ENCODE peak calls at places on chromosome 20, in eight cellular contexts. Z, I, D, N, M, F, S and C are unnamed samples.

GRCh38 chr20:51500311-51500710 is 42.2 kb downstream of the NFATC2 start:
- DNase-seq in Z (no peak), I (no peak), D (no peak), N (no peak), M (no peak), F (no peak), S (no peak), C (no peak)

GRCh38 chr20:40050596-40050995 is 638.4 kb downstream of the MAFB start:
- DNase-seq in Z (no peak), I (no peak), D (no peak), N (no peak), M (no peak), F (no peak), S (no peak), C (no peak)

GRCh38 chr20:61184194-61184593 is 67.9 kb upstream of the CDH4 start:
- DNase-seq in Z (no peak), I (no peak), D (no peak), N (no peak), M (no peak), F (no peak), S (no peak), C (no peak)

GRCh38 chr20:64099086-64099786 is 8.1 kb downstream of the NPBWR2 start:
- DNase-seq in Z (no peak), I (no peak), D (no peak), N (no peak), M (no peak), F (no peak), S (no peak), C (no peak)

GRCh38 chr20:49567421-49568256 is at the start of gene PTGIS:
- DNase-seq in Z (peak; percentile 61), I (no peak), D (peak; percentile 66), N (no peak), M (peak; percentile 25), F (no peak), S (peak; percentile 87), C (no peak)

GRCh38 chr20:45095753-45096371 is 5.1 kb downstream of the KCNS1 start:
- DNase-seq in Z (peak; percentile 37), I (peak; percentile 55), D (no peak), N (peak; percentile 58), M (peak; percentile 50), F (peak; percentile 77), S (peak; percentile 66), C (no peak)

GRCh38 chr20:24160563-24161355 is 172.2 kb upstream of the GGTLC1 start:
- DNase-seq in Z (peak; percentile 26), I (peak; percentile 57), D (no peak), N (peak; percentile 13), M (peak; percentile 63), F (peak; percentile 52), S (peak; percentile 59), C (peak; percentile 79)

GRCh38 chr20:48017504-48017903 is 232.2 kb upstream of the SULF2 start:
- DNase-seq in Z (no peak), I (no peak), D (no peak), N (no peak), M (no peak), F (no peak), S (no peak), C (no peak)

GRCh38 chr20:46399401-46399800 is 7.0 kb downstream of the ELMO2 start:
- DNase-seq in Z (no peak), I (no peak), D (no peak), N (no peak), M (no peak), F (no peak), S (no peak), C (no peak)

GRCh38 chr20:46400253-46400652 is 6.2 kb downstream of the ELMO2 start:
- DNase-seq in Z (peak; percentile 32), I (no peak), D (peak; percentile 72), N (no peak), M (no peak), F (peak; percentile 43), S (no peak), C (no peak)

GRCh38 chr20:46402236-46402886 is 4.1 kb downstream of the ELMO2 start:
- DNase-seq in Z (no peak), I (no peak), D (no peak), N (no peak), M (no peak), F (no peak), S (no peak), C (no peak)

GRCh38 chr20:46401478-46401860 is 4.9 kb downstream of the ELMO2 start:
- DNase-seq in Z (no peak), I (no peak), D (no peak), N (no peak), M (no peak), F (no peak), S (no peak), C (no peak)

DNA sequence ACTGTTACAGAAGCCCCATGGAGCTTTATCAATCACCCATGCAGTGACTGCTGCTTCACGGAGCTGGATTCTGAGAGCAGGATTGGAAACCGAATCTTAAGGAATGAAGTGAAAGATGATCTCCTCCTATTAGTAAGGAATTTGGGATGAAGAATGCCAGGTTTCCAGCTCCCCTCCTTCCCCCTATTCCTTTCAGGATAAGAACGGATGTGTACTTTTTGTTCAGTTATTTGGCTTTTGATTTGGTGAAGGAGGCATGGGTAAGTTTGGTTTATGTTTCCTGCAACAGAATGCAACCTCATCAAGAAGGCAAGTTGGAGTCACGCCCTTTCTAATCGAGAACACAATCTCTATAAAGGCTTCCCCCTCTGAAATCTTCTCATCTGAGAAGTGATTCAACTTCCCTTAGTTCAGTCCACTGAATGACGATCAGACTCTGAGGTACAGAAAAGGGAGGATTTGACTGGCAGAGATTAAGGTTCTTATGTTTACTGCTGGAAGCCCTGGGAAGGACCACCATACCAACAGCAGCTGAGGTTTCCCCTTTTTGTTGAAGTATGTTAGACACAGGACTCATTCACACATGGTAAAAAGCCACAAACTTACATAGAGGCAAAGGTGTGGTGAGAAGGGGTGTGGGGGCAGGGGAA is 5.5 kb downstream of the ELMO2 start:
- DNase-seq in Z (no peak), I (no peak), D (no peak), N (no peak), M (no peak), F (no peak), S (no peak), C (no peak)
- TF ChIP-seq EP300 in Z (no peak), I (no peak), D (no peak), N (no peak), M (no peak), F (no peak), S (no peak), C (no peak)

GRCh38 chr20:34403908-34404307 is 40.8 kb downstream of the ITCH start:
- DNase-seq in Z (no peak), I (no peak), D (no peak), N (no peak), M (no peak), F (no peak), S (no peak), C (no peak)

GRCh38 chr20:34402461-34402860 is 39.4 kb downstream of the ITCH start:
- DNase-seq in Z (no peak), I (no peak), D (no peak), N (no peak), M (no peak), F (no peak), S (no peak), C (no peak)

GRCh38 chr20:34404803-34405202 is 41.7 kb downstream of the ITCH start:
- DNase-seq in Z (no peak), I (no peak), D (no peak), N (no peak), M (no peak), F (no peak), S (no peak), C (no peak)

GRCh38 chr20:34403063-34403827 is 40.2 kb downstream of the ITCH start:
- DNase-seq in Z (no peak), I (no peak), D (no peak), N (no peak), M (no peak), F (no peak), S (no peak), C (no peak)

DNA sequence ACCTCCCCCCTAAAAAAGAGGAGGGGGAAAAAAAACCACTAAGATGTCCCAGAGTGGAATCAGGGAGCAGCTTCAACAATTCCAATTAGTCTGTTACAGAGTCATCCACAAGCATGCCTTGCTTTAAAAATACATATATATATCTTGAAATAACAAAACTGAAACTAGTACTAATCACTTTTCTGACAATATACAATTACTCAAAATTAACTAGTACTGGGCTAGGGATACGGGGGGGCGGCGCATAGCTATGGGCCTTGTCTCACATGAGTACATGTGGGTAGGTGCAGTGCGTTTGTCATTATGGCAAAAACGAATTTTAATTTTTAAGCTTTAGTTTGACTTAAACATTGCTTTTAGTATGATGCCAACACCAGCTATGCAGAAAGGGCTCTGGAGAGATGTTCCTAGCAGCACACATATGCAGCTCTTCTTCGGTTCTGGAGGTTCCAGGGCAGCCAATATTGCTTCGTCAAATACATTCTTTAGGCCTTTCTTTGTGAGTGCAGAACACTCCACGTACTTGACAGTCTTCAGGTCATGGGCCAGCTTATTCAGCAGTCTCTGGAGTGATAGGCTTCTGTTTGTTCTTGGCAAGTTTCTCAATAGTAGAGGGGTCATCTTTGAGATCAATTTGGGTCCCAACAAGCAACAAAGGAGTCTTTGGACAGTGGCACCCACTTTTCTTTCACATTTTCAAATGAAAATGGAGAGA is 38.8 kb downstream of the ITCH start:
- DNase-seq in Z (no peak), I (no peak), D (no peak), N (no peak), M (no peak), F (no peak), S (no peak), C (no peak)
- TF ChIP-seq EP300 in Z (no peak), I (no peak), D (no peak), N (no peak), M (no peak), F (no peak), S (no peak), C (no peak)

DNA sequence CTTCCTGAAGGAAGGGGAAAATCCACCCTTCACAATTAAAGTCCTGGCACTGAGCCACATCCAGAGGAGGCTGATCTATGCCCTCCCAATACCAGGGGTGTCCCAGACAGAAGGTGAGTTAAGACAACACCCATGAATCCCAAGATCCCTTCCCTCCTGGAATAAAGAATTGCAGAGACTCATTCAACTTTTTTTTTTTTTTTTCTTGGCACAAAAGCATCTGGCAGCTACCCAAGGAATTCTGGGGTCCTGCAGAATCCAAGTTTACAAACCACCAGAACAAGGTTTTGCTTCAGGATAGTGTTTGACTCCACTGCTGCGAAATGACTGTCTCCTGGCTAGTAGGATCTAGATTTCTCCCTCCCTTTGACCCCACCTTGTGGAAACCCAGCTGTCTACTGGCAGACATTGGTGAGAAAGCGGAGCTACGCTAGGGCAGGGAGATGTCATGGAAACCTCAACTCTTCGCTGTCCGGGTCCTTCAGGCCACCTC is 37.4 kb downstream of the JAG1 start:
- DNase-seq in Z (no peak), I (no peak), D (no peak), N (no peak), M (no peak), F (no peak), S (no peak), C (no peak)
- TF ChIP-seq EP300 in Z (no peak), I (no peak), D (no peak), N (no peak), M (no peak), F (peak; percentile 52), S (no peak), C (no peak)

DNA sequence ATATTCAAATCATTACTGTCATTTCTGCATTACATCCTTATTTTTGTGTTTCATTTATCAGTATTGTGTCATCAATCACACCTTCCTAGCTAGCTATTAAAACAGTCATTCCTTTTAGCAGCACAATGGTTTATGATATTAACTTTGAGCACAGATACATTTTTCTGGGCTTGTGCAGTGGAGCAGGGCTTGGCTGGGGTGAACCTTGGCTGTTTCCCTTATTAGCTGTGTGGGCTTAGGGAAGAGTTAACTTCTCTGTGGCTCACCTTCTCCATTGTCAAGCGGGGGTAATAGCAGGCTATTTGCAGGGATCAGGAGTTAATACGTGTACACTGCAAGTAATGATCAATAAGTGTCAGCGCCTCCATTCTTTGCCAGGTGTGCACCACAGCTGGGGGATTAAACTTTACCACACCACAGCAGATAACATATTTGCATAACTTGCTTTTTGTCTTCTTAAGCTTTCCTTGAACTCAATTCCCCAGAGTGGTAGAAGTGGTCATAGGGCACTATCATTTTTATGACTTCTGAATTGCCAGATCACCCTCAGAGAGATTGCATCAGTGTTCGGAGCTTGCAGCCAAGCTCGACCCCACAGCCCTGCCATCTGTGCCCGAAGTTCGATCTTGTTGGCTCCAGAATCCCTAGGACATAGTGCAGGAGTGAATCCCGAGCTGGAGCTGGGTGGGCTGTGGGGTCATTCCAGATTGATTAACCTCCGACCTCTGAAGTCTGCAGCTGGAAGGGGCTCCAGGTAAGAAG is 1.5 kb upstream of the PYGB start:
- DNase-seq in Z (no peak), I (no peak), D (no peak), N (peak; percentile 54), M (no peak), F (no peak), S (peak; percentile 47), C (no peak)
- TF ChIP-seq EP300 in Z (no peak), I (no peak), D (no peak), N (no peak), M (no peak), F (no peak), S (no peak), C (no peak)